ENCODE peak calls at places on chromosomes 16 and 17, in seven cellular contexts. One of them, this sample, is unnamed.
A peak's percentile ranks its signal among the peaks of the same experiment; 100 is the strongest.

GRCh38 chr16:89410794-89411309 is 79.5 kb downstream of the ANKRD11 start:
- DNase-seq in CD4-positive, alpha-beta T cell: no peak
- DNase-seq in tibial nerve: peak; percentile 52
- DNase-seq in neuronal stem cell: no peak
- DNase-seq in tibial artery: peak; percentile 88
- DNase-seq in stomach: peak; percentile 89
- DNase-seq in substantia nigra: no peak
- DNase-seq in this sample: peak; percentile 44

GRCh38 chr17:48547839-48548686 is 3.2 kb upstream of the HOXB2 start:
- DNase-seq in tibial artery: no peak
- DNase-seq in tibial nerve: no peak
- DNase-seq in substantia nigra: no peak
- DNase-seq in stomach: no peak
- DNase-seq in CD4-positive, alpha-beta T cell: peak; percentile 27
- DNase-seq in neuronal stem cell: no peak
- DNase-seq in this sample: no peak

GRCh38 chr16:57732011-57732410 is 3.6 kb upstream of the KATNB1 start:
- DNase-seq in stomach: no peak
- DNase-seq in tibial artery: no peak
- DNase-seq in substantia nigra: no peak
- DNase-seq in tibial nerve: no peak
- DNase-seq in CD4-positive, alpha-beta T cell: no peak
- DNase-seq in neuronal stem cell: no peak
- DNase-seq in this sample: no peak

GRCh38 chr16:19212059-19212458 is 44.0 kb downstream of the SYT17 start:
- DNase-seq in tibial nerve: no peak
- DNase-seq in substantia nigra: no peak
- DNase-seq in tibial artery: no peak
- DNase-seq in neuronal stem cell: no peak
- DNase-seq in stomach: no peak
- DNase-seq in CD4-positive, alpha-beta T cell: no peak
- DNase-seq in this sample: no peak

GRCh38 chr17:81707725-81708646 is 4.1 kb upstream of the SLC25A10 start:
- DNase-seq in tibial artery: no peak
- DNase-seq in tibial nerve: no peak
- DNase-seq in substantia nigra: no peak
- DNase-seq in CD4-positive, alpha-beta T cell: no peak
- DNase-seq in stomach: no peak
- DNase-seq in neuronal stem cell: no peak
- DNase-seq in this sample: no peak

GRCh38 chr16:14071576-14072271 is 605 bp downstream of the MRTFB start:
- DNase-seq in CD4-positive, alpha-beta T cell: peak; percentile 4
- DNase-seq in substantia nigra: no peak
- DNase-seq in tibial nerve: no peak
- DNase-seq in tibial artery: no peak
- DNase-seq in neuronal stem cell: peak; percentile 9
- DNase-seq in stomach: no peak
- DNase-seq in this sample: no peak

GRCh38 chr17:77400445-77400870 is 259.7 kb downstream of the SEC14L1 start:
- DNase-seq in neuronal stem cell: no peak
- DNase-seq in tibial nerve: no peak
- DNase-seq in tibial artery: peak; percentile 73
- DNase-seq in substantia nigra: no peak
- DNase-seq in CD4-positive, alpha-beta T cell: peak; percentile 74
- DNase-seq in stomach: peak; percentile 54
- DNase-seq in this sample: no peak

GRCh38 chr17:18185832-18186231 is 2.2 kb downstream of the ALKBH5 start:
- DNase-seq in neuronal stem cell: no peak
- DNase-seq in tibial artery: no peak
- DNase-seq in substantia nigra: no peak
- DNase-seq in tibial nerve: no peak
- DNase-seq in CD4-positive, alpha-beta T cell: no peak
- DNase-seq in stomach: no peak
- DNase-seq in this sample: no peak

GRCh38 chr16:705748-706188 is at the start of gene FBXL16:
- DNase-seq in tibial nerve: no peak
- DNase-seq in CD4-positive, alpha-beta T cell: no peak
- DNase-seq in substantia nigra: no peak
- DNase-seq in neuronal stem cell: no peak
- DNase-seq in tibial artery: no peak
- DNase-seq in stomach: no peak
- DNase-seq in this sample: no peak

GRCh38 chr17:21302711-21303425 is 18.4 kb downstream of the MAP2K3 start:
- DNase-seq in neuronal stem cell: no peak
- DNase-seq in tibial artery: no peak
- DNase-seq in CD4-positive, alpha-beta T cell: no peak
- DNase-seq in tibial nerve: no peak
- DNase-seq in stomach: no peak
- DNase-seq in substantia nigra: no peak
- DNase-seq in this sample: no peak

GRCh38 chr16:70725912-70726828 is 40.3 kb upstream of the MTSS2 start:
- DNase-seq in tibial nerve: no peak
- DNase-seq in CD4-positive, alpha-beta T cell: no peak
- DNase-seq in substantia nigra: peak; percentile 57
- DNase-seq in tibial artery: no peak
- DNase-seq in stomach: no peak
- DNase-seq in neuronal stem cell: no peak
- DNase-seq in this sample: peak; percentile 86

GRCh38 chr17:47697948-47698711 is 4.2 kb downstream of the TBKBP1 start:
- DNase-seq in tibial nerve: no peak
- DNase-seq in stomach: no peak
- DNase-seq in neuronal stem cell: no peak
- DNase-seq in tibial artery: peak; percentile 57
- DNase-seq in substantia nigra: no peak
- DNase-seq in CD4-positive, alpha-beta T cell: no peak
- DNase-seq in this sample: no peak

GRCh38 chr17:4558311-4558972 is 1.9 kb downstream of the GGT6 start:
- DNase-seq in substantia nigra: no peak
- DNase-seq in tibial artery: peak; percentile 59
- DNase-seq in neuronal stem cell: no peak
- DNase-seq in stomach: no peak
- DNase-seq in tibial nerve: no peak
- DNase-seq in CD4-positive, alpha-beta T cell: no peak
- DNase-seq in this sample: no peak

GRCh38 chr17:43916385-43916784 is 9.0 kb upstream of the MPP2 start:
- DNase-seq in tibial artery: no peak
- DNase-seq in stomach: no peak
- DNase-seq in substantia nigra: no peak
- DNase-seq in tibial nerve: no peak
- DNase-seq in neuronal stem cell: no peak
- DNase-seq in CD4-positive, alpha-beta T cell: no peak
- DNase-seq in this sample: no peak

GRCh38 chr16:10625595-10626357 is 45.4 kb upstream of the EMP2 start:
- DNase-seq in substantia nigra: no peak
- DNase-seq in neuronal stem cell: no peak
- DNase-seq in CD4-positive, alpha-beta T cell: no peak
- DNase-seq in stomach: no peak
- DNase-seq in tibial nerve: no peak
- DNase-seq in tibial artery: no peak
- DNase-seq in this sample: no peak

GRCh38 chr17:42458497-42459255 is at the start of gene ATP6V0A1:
- DNase-seq in tibial nerve: peak; percentile 93
- DNase-seq in stomach: peak; percentile 96
- DNase-seq in substantia nigra: peak; percentile 79
- DNase-seq in neuronal stem cell: peak; percentile 76
- DNase-seq in CD4-positive, alpha-beta T cell: peak; percentile 83
- DNase-seq in tibial artery: peak; percentile 97
- DNase-seq in this sample: peak; percentile 94

GRCh38 chr17:81348097-81349055 is 46.9 kb upstream of the BAHCC1 start:
- DNase-seq in tibial artery: no peak
- DNase-seq in CD4-positive, alpha-beta T cell: no peak
- DNase-seq in tibial nerve: no peak
- DNase-seq in neuronal stem cell: no peak
- DNase-seq in stomach: peak; percentile 84
- DNase-seq in substantia nigra: no peak
- DNase-seq in this sample: no peak

GRCh38 chr17:40608061-40608581 is 39.5 kb downstream of the SMARCE1 start:
- DNase-seq in tibial nerve: no peak
- DNase-seq in substantia nigra: no peak
- DNase-seq in stomach: no peak
- DNase-seq in neuronal stem cell: no peak
- DNase-seq in CD4-positive, alpha-beta T cell: no peak
- DNase-seq in tibial artery: no peak
- DNase-seq in this sample: no peak

GRCh38 chr16:73183678-73184092 is 135.8 kb upstream of the ZFHX3 start:
- DNase-seq in substantia nigra: no peak
- DNase-seq in tibial nerve: no peak
- DNase-seq in neuronal stem cell: no peak
- DNase-seq in stomach: no peak
- DNase-seq in CD4-positive, alpha-beta T cell: no peak
- DNase-seq in tibial artery: no peak
- DNase-seq in this sample: no peak

GRCh38 chr16:29686740-29687327 is 7.9 kb downstream of the QPRT start:
- DNase-seq in tibial artery: no peak
- DNase-seq in tibial nerve: no peak
- DNase-seq in stomach: no peak
- DNase-seq in substantia nigra: no peak
- DNase-seq in CD4-positive, alpha-beta T cell: no peak
- DNase-seq in neuronal stem cell: no peak
- DNase-seq in this sample: peak; percentile 15

GRCh38 chr17:73387746-73388577 is 76.2 kb upstream of the CDC42EP4 start:
- DNase-seq in stomach: no peak
- DNase-seq in neuronal stem cell: no peak
- DNase-seq in substantia nigra: no peak
- DNase-seq in CD4-positive, alpha-beta T cell: no peak
- DNase-seq in tibial artery: no peak
- DNase-seq in tibial nerve: no peak
- DNase-seq in this sample: no peak

GRCh38 chr16:75113046-75113491 is 3.5 kb downstream of the LDHD start:
- DNase-seq in substantia nigra: no peak
- DNase-seq in tibial nerve: no peak
- DNase-seq in CD4-positive, alpha-beta T cell: no peak
- DNase-seq in tibial artery: peak; percentile 57
- DNase-seq in stomach: no peak
- DNase-seq in neuronal stem cell: no peak
- DNase-seq in this sample: no peak
- H3K27ac ChIP-seq in substantia nigra: no peak overlapping the region
- H3K27ac ChIP-seq in tibial nerve: no peak overlapping the region
- H3K27ac ChIP-seq in CD4-positive, alpha-beta T cell: no peak overlapping the region
- H3K27ac ChIP-seq in tibial artery: no peak overlapping the region
- H3K27ac ChIP-seq in stomach: no peak overlapping the region
- H3K27ac ChIP-seq in neuronal stem cell: no peak overlapping the region
- H3K27ac ChIP-seq in this sample: no peak overlapping the region

DNA sequence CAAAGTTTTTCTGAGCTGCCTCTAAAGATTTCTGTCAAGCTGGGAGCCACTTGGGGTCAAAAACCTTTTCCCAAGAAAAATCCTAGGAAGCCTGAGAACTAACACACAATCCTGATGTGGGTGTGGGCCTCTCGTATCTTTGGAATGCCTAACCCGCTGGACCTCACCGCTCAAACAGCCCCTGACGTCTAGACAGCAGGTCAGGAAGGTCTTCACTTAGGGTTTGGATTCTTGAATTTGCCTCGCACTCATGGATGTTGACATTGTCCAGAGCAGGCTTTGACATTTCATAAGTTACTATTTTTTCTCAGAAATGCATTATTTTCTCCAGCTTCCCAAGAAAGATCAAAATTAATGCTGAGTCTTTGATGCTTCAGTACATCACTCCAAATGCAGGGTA is 18.9 kb downstream of the TEX2 start:
- DNase-seq in substantia nigra: no peak
- DNase-seq in stomach: no peak
- DNase-seq in tibial nerve: no peak
- DNase-seq in tibial artery: no peak
- DNase-seq in neuronal stem cell: no peak
- DNase-seq in CD4-positive, alpha-beta T cell: no peak
- DNase-seq in this sample: no peak
- H3K27ac ChIP-seq in substantia nigra: no peak overlapping the region
- H3K27ac ChIP-seq in stomach: no peak overlapping the region
- H3K27ac ChIP-seq in tibial nerve: no peak overlapping the region
- H3K27ac ChIP-seq in tibial artery: peak overlapping the region; percentile 63
- H3K27ac ChIP-seq in neuronal stem cell: no peak overlapping the region
- H3K27ac ChIP-seq in CD4-positive, alpha-beta T cell: no peak overlapping the region
- H3K27ac ChIP-seq in this sample: no peak overlapping the region

GRCh38 chr17:7010523-7010922 is 1.9 kb upstream of the RNASEK start:
- DNase-seq in stomach: no peak
- DNase-seq in tibial artery: no peak
- DNase-seq in neuronal stem cell: no peak
- DNase-seq in CD4-positive, alpha-beta T cell: no peak
- DNase-seq in tibial nerve: no peak
- DNase-seq in substantia nigra: no peak
- DNase-seq in this sample: no peak

GRCh38 chr17:7014261-7014994 is 2.0 kb downstream of the RNASEK start:
- DNase-seq in tibial nerve: peak; percentile 96
- DNase-seq in substantia nigra: peak; percentile 80
- DNase-seq in stomach: peak; percentile 99
- DNase-seq in tibial artery: peak; percentile 99
- DNase-seq in neuronal stem cell: peak; percentile 93
- DNase-seq in CD4-positive, alpha-beta T cell: peak; percentile 95
- DNase-seq in this sample: peak; percentile 90

GRCh38 chr17:7014995-7015586 is 2.7 kb downstream of the RNASEK start:
- DNase-seq in stomach: no peak
- DNase-seq in CD4-positive, alpha-beta T cell: peak; percentile 79
- DNase-seq in tibial nerve: no peak
- DNase-seq in neuronal stem cell: no peak
- DNase-seq in substantia nigra: no peak
- DNase-seq in tibial artery: peak; percentile 75
- DNase-seq in this sample: no peak

GRCh38 chr17:7011415-7011814 is 1.0 kb upstream of the RNASEK start:
- DNase-seq in stomach: no peak
- DNase-seq in CD4-positive, alpha-beta T cell: no peak
- DNase-seq in tibial nerve: no peak
- DNase-seq in tibial artery: no peak
- DNase-seq in neuronal stem cell: no peak
- DNase-seq in substantia nigra: no peak
- DNase-seq in this sample: no peak

GRCh38 chr17:7011942-7012254 is 526 bp upstream of the RNASEK start:
- DNase-seq in tibial nerve: no peak
- DNase-seq in CD4-positive, alpha-beta T cell: no peak
- DNase-seq in stomach: no peak
- DNase-seq in substantia nigra: no peak
- DNase-seq in tibial artery: no peak
- DNase-seq in neuronal stem cell: no peak
- DNase-seq in this sample: no peak
- H3K27ac ChIP-seq in tibial nerve: peak overlapping the region; percentile 95
- H3K27ac ChIP-seq in CD4-positive, alpha-beta T cell: peak overlapping the region; percentile 98
- H3K27ac ChIP-seq in stomach: peak overlapping the region; percentile 97
- H3K27ac ChIP-seq in substantia nigra: peak overlapping the region; percentile 98
- H3K27ac ChIP-seq in tibial artery: peak overlapping the region; percentile 97
- H3K27ac ChIP-seq in neuronal stem cell: no peak overlapping the region
- H3K27ac ChIP-seq in this sample: peak overlapping the region; percentile 100

GRCh38 chr17:871731-872517 is 89.8 kb downstream of the MRM3 start:
- DNase-seq in tibial artery: no peak
- DNase-seq in stomach: no peak
- DNase-seq in neuronal stem cell: no peak
- DNase-seq in tibial nerve: no peak
- DNase-seq in CD4-positive, alpha-beta T cell: no peak
- DNase-seq in substantia nigra: no peak
- DNase-seq in this sample: no peak

GRCh38 chr17:879546-879945 is 97.4 kb downstream of the MRM3 start:
- DNase-seq in substantia nigra: no peak
- DNase-seq in stomach: peak; percentile 92
- DNase-seq in CD4-positive, alpha-beta T cell: peak; percentile 54
- DNase-seq in tibial nerve: peak; percentile 41
- DNase-seq in neuronal stem cell: peak; percentile 73
- DNase-seq in tibial artery: peak; percentile 87
- DNase-seq in this sample: no peak

GRCh38 chr17:872843-873242 is 90.7 kb downstream of the MRM3 start:
- DNase-seq in CD4-positive, alpha-beta T cell: no peak
- DNase-seq in neuronal stem cell: no peak
- DNase-seq in substantia nigra: no peak
- DNase-seq in tibial artery: no peak
- DNase-seq in stomach: no peak
- DNase-seq in tibial nerve: no peak
- DNase-seq in this sample: no peak

GRCh38 chr17:880074-880870 is 98.1 kb downstream of the MRM3 start:
- DNase-seq in stomach: peak; percentile 31
- DNase-seq in substantia nigra: no peak
- DNase-seq in tibial artery: no peak
- DNase-seq in tibial nerve: no peak
- DNase-seq in neuronal stem cell: no peak
- DNase-seq in CD4-positive, alpha-beta T cell: no peak
- DNase-seq in this sample: no peak

GRCh38 chr17:876272-876671 is 94.1 kb downstream of the MRM3 start:
- DNase-seq in tibial artery: no peak
- DNase-seq in CD4-positive, alpha-beta T cell: no peak
- DNase-seq in tibial nerve: no peak
- DNase-seq in stomach: no peak
- DNase-seq in substantia nigra: no peak
- DNase-seq in neuronal stem cell: no peak
- DNase-seq in this sample: no peak
- H3K27ac ChIP-seq in tibial artery: no peak overlapping the region
- H3K27ac ChIP-seq in CD4-positive, alpha-beta T cell: no peak overlapping the region
- H3K27ac ChIP-seq in tibial nerve: no peak overlapping the region
- H3K27ac ChIP-seq in stomach: peak overlapping the region; percentile 90
- H3K27ac ChIP-seq in substantia nigra: no peak overlapping the region
- H3K27ac ChIP-seq in neuronal stem cell: no peak overlapping the region
- H3K27ac ChIP-seq in this sample: no peak overlapping the region